ENCODE peak calls at places on chromosomes 16 and 17, in six cellular contexts. K, Y, N, P, B and D are unnamed samples.

GRCh38 chr17:40536731-40537171 is 28.5 kb downstream of the CCR7 start:
- DNase-seq in K (no peak), Y (no peak), N (peak; percentile 75), P (no peak), B (no peak), D (no peak)

GRCh38 chr17:42387663-42388380 is 420 bp downstream of the STAT3 start:
- DNase-seq in K (peak; percentile 41), Y (peak; percentile 87), N (no peak), P (no peak), B (no peak), D (peak; percentile 69)

GRCh38 chr16:28492511-28492910 is 637 bp upstream of the CLN3 start:
- DNase-seq in K (no peak), Y (no peak), N (no peak), P (no peak), B (no peak), D (no peak)

GRCh38 chr17:51029568-51030463 is 90.9 kb downstream of the SPAG9 start:
- DNase-seq in K (peak; percentile 71), Y (no peak), N (peak; percentile 54), P (no peak), B (no peak), D (no peak)

GRCh38 chr16:81608515-81609209 is 164.1 kb downstream of the CMIP start:
- DNase-seq in K (peak; percentile 79), Y (no peak), N (peak; percentile 65), P (no peak), B (no peak), D (peak; percentile 83)

GRCh38 chr16:69077251-69077650 is 28.2 kb upstream of the HAS3 start:
- DNase-seq in K (no peak), Y (no peak), N (peak; percentile 38), P (no peak), B (no peak), D (no peak)

GRCh38 chr17:29559640-29560039 is 7.2 kb downstream of the ABHD15 start:
- DNase-seq in K (no peak), Y (no peak), N (no peak), P (no peak), B (no peak), D (no peak)

GRCh38 chr16:80718480-80719220 is 85.7 kb downstream of the CDYL2 start:
- DNase-seq in K (no peak), Y (peak; percentile 50), N (peak; percentile 22), P (no peak), B (no peak), D (peak; percentile 81)

GRCh38 chr16:13708361-13708760 is 211.6 kb upstream of the ERCC4 start:
- DNase-seq in K (no peak), Y (no peak), N (no peak), P (no peak), B (no peak), D (no peak)

GRCh38 chr17:78000351-78000750 is 41.8 kb downstream of the TNRC6C start:
- DNase-seq in K (peak; percentile 38), Y (no peak), N (peak; percentile 60), P (no peak), B (no peak), D (no peak)

GRCh38 chr16:12601290-12601900 is 202.3 kb downstream of the CPPED1 start:
- DNase-seq in K (no peak), Y (peak; percentile 19), N (no peak), P (no peak), B (no peak), D (no peak)

GRCh38 chr16:12600536-12601256 is 203.0 kb downstream of the CPPED1 start:
- DNase-seq in K (no peak), Y (peak; percentile 4), N (no peak), P (no peak), B (no peak), D (no peak)

GRCh38 chr16:12602811-12603698 is 200.6 kb downstream of the CPPED1 start:
- DNase-seq in K (no peak), Y (peak; percentile 7), N (no peak), P (no peak), B (no peak), D (no peak)

GRCh38 chr16:12600116-12600515 is 203.6 kb downstream of the CPPED1 start:
- DNase-seq in K (no peak), Y (peak; percentile 6), N (no peak), P (no peak), B (no peak), D (no peak)
- H3K9me3 ChIP-seq in K (no peaks in the 10 kb centered on the region), Y (no peaks in the 10 kb centered on the region), N (no peaks in the 10 kb centered on the region), P (no peaks in the 10 kb centered on the region), B (peaks cover 3% of the 10 kb centered on the region), D (peaks cover 13% of the 10 kb centered on the region)

GRCh38 chr16:79331064-79331463 is 269.5 kb downstream of the MAF start:
- DNase-seq in K (no peak), Y (no peak), N (no peak), P (no peak), B (no peak), D (no peak)

GRCh38 chr16:79327836-79328235 is 272.7 kb downstream of the MAF start:
- DNase-seq in K (no peak), Y (no peak), N (no peak), P (no peak), B (no peak), D (no peak)

GRCh38 chr16:79329163-79329521 is 271.4 kb downstream of the MAF start:
- DNase-seq in K (no peak), Y (no peak), N (no peak), P (no peak), B (no peak), D (no peak)

GRCh38 chr16:79328327-79329162 is 272.0 kb downstream of the MAF start:
- DNase-seq in K (no peak), Y (no peak), N (no peak), P (no peak), B (no peak), D (no peak)

GRCh38 chr16:79329967-79330366 is 270.6 kb downstream of the MAF start:
- DNase-seq in K (no peak), Y (no peak), N (no peak), P (no peak), B (no peak), D (peak; percentile 9)
- H2AFZ ChIP-seq in K (no peak overlapping the region), Y (no peak overlapping the region), N (no peak overlapping the region), P (no peak overlapping the region), B (no peak overlapping the region), D (no peak overlapping the region)

GRCh38 chr16:26195225-26195624 is 503.5 kb downstream of the HS3ST4 start:
- DNase-seq in K (no peak), Y (no peak), N (no peak), P (no peak), B (no peak), D (no peak)
- H2AK5ac ChIP-seq in K (no peak overlapping the region), Y (no peak overlapping the region), N (no peak overlapping the region), P (no peak overlapping the region), B (no peak overlapping the region), D (no peak overlapping the region)

DNA sequence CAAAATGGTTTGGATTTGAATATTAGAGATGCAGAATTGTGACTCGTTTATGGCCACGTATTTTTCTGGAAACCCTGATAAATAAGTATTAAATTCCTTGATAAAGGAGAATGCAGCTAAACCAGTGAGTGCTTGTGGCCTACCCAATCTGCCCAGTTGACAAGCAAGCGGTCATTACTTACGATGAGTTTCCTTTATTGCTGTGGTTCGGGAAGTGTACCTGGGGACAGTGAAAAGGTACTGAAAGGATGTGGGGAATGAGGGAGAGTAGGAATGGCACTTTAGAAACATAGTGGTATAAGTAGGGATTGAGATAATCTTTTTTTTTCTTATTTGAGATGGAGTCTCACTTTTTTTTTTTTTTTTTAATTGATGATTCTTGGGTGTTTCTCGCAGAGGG is 33.8 kb downstream of the RBBP6 start:
- DNase-seq in K (no peak), Y (no peak), N (no peak), P (no peak), B (no peak), D (no peak)
- H3K9me3 ChIP-seq in K (no peaks in the 10 kb centered on the region), Y (no peaks in the 10 kb centered on the region), N (peaks cover 2% of the 10 kb centered on the region), P (peaks cover 10% of the 10 kb centered on the region), B (peaks cover 2% of the 10 kb centered on the region), D (peaks cover 5% of the 10 kb centered on the region)

GRCh38 chr17:73343739-73344454 is 32.1 kb upstream of the CDC42EP4 start:
- DNase-seq in K (no peak), Y (no peak), N (no peak), P (no peak), B (no peak), D (no peak)

GRCh38 chr17:73342549-73343167 is 30.9 kb upstream of the CDC42EP4 start:
- DNase-seq in K (peak; percentile 68), Y (no peak), N (peak; percentile 73), P (peak; percentile 56), B (no peak), D (no peak)

GRCh38 chr17:73342057-73342522 is 30.3 kb upstream of the CDC42EP4 start:
- DNase-seq in K (peak; percentile 85), Y (peak; percentile 96), N (peak; percentile 88), P (peak; percentile 78), B (peak; percentile 70), D (peak; percentile 3)

GRCh38 chr17:73341350-73342056 is 29.7 kb upstream of the CDC42EP4 start:
- DNase-seq in K (no peak), Y (no peak), N (no peak), P (no peak), B (no peak), D (no peak)

GRCh38 chr17:73343168-73343634 is 31.4 kb upstream of the CDC42EP4 start:
- DNase-seq in K (peak; percentile 85), Y (peak; percentile 94), N (peak; percentile 88), P (peak; percentile 95), B (peak; percentile 75), D (no peak)
- H2AFZ ChIP-seq in K (peak overlapping the region; percentile 46), Y (no peak overlapping the region), N (peak overlapping the region; percentile 92), P (peak overlapping the region; percentile 62), B (no peak overlapping the region), D (peak overlapping the region; percentile 24)

DNA sequence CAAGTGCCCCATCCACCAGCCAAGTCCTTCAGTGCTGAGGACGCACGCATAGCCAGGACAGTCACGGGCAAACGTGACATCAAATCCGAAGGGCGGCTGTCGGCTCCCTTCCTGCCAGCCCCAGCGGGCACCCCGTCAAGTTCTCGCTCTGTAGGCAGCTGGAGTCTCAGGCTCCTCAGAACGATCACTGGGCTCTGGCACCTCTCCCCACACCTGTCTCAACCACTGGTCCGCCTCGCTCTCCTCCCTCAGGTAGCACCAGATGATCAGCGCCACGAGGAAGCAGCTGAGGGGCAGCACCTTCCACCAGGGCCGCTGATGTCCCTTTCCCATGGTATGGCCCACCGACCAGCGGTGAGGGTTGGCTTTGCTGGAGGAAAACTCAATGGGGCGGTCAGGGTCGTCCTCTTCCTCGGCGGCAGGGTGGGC is 422 bp downstream of the UQCC4 start:
- DNase-seq in K (peak; percentile 20), Y (no peak), N (no peak), P (no peak), B (no peak), D (no peak)
- H2AK5ac ChIP-seq in K (peak overlapping the region; percentile 23), Y (no peak overlapping the region), N (peak overlapping the region; percentile 87), P (peak overlapping the region; percentile 88), B (peak overlapping the region; percentile 28), D (peak overlapping the region; percentile 57)

DNA sequence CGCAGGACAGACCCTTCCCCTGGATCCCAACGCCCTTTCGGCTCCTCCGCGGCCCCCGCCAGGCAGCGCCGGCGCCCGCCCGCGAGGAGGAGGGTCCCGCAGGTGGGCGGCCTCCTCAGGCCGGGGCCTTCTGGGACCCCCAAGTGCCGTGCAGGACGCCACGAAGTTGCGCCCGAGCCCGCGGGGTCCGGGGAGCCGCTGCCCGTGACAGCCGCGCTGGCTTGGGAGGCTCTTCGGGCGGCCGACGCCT is 504 bp downstream of the ERN1 start:
- DNase-seq in K (no peak), Y (no peak), N (no peak), P (no peak), B (no peak), D (no peak)
- H3K9me3 ChIP-seq in K (no peaks in the 10 kb centered on the region), Y (no peaks in the 10 kb centered on the region), N (no peaks in the 10 kb centered on the region), P (peaks cover 2% of the 10 kb centered on the region), B (no peaks in the 10 kb centered on the region), D (no peaks in the 10 kb centered on the region)